ENCODE peak calls at places on chromosome 2, in six cellular contexts. One of them, this sample, is unnamed.

GRCh38 chr2:37230581-37230980 is 815 bp downstream of the CEBPZ start:
- DNase-seq in right lobe of liver: no peak
- DNase-seq in adrenal gland: no peak
- DNase-seq in Peyer's patch: no peak
- DNase-seq in A549: peak; percentile 15
- DNase-seq in ovary: no peak
- DNase-seq in this sample: no peak

GRCh38 chr2:72012886-72013574 is 134.6 kb downstream of the CYP26B1 start:
- DNase-seq in right lobe of liver: no peak
- DNase-seq in adrenal gland: no peak
- DNase-seq in Peyer's patch: no peak
- DNase-seq in A549: no peak
- DNase-seq in ovary: no peak
- DNase-seq in this sample: no peak

GRCh38 chr2:14633451-14634211 is 1.1 kb downstream of the LRATD1 start:
- DNase-seq in right lobe of liver: peak; percentile 54
- DNase-seq in adrenal gland: no peak
- DNase-seq in Peyer's patch: no peak
- DNase-seq in A549: no peak
- DNase-seq in ovary: peak; percentile 29
- DNase-seq in this sample: peak; percentile 25

GRCh38 chr2:211085056-211085680 is 528.8 kb downstream of the CPS1 start:
- DNase-seq in right lobe of liver: no peak
- DNase-seq in adrenal gland: peak; percentile 9
- DNase-seq in Peyer's patch: no peak
- DNase-seq in A549: peak; percentile 8
- DNase-seq in ovary: no peak
- DNase-seq in this sample: peak; percentile 12

GRCh38 chr2:119647440-119648169 is 31.4 kb upstream of the TMEM177 start:
- DNase-seq in right lobe of liver: no peak
- DNase-seq in adrenal gland: no peak
- DNase-seq in Peyer's patch: peak; percentile 49
- DNase-seq in A549: no peak
- DNase-seq in ovary: no peak
- DNase-seq in this sample: peak; percentile 38

GRCh38 chr2:212539145-212539880 is 711 bp upstream of the ERBB4 start:
- DNase-seq in right lobe of liver: peak; percentile 44
- DNase-seq in adrenal gland: peak; percentile 16
- DNase-seq in Peyer's patch: no peak
- DNase-seq in A549: no peak
- DNase-seq in ovary: peak; percentile 23
- DNase-seq in this sample: peak; percentile 52

GRCh38 chr2:28437142-28437835 is 44.6 kb downstream of the FOSL2 start:
- DNase-seq in right lobe of liver: no peak
- DNase-seq in adrenal gland: no peak
- DNase-seq in Peyer's patch: no peak
- DNase-seq in A549: no peak
- DNase-seq in ovary: no peak
- DNase-seq in this sample: no peak

GRCh38 chr2:84527137-84528129 is 11.1 kb downstream of the DNAH6 start:
- DNase-seq in right lobe of liver: no peak
- DNase-seq in adrenal gland: no peak
- DNase-seq in Peyer's patch: no peak
- DNase-seq in A549: no peak
- DNase-seq in ovary: no peak
- DNase-seq in this sample: no peak

GRCh38 chr2:127620867-127621266 is 25.1 kb upstream of the GPR17 start:
- DNase-seq in right lobe of liver: no peak
- DNase-seq in adrenal gland: no peak
- DNase-seq in Peyer's patch: peak; percentile 75
- DNase-seq in A549: no peak
- DNase-seq in ovary: no peak
- DNase-seq in this sample: no peak

GRCh38 chr2:237567276-237568029 is 1.1 kb downstream of the PRLH start:
- DNase-seq in right lobe of liver: no peak
- DNase-seq in adrenal gland: no peak
- DNase-seq in Peyer's patch: no peak
- DNase-seq in A549: no peak
- DNase-seq in ovary: peak; percentile 9
- DNase-seq in this sample: no peak

GRCh38 chr2:240553956-240554480 is 3.8 kb downstream of the ANKMY1 start:
- DNase-seq in right lobe of liver: no peak
- DNase-seq in adrenal gland: no peak
- DNase-seq in Peyer's patch: peak; percentile 6
- DNase-seq in A549: no peak
- DNase-seq in ovary: no peak
- DNase-seq in this sample: no peak

GRCh38 chr2:241151934-241152660 is 1.8 kb downstream of the PPP1R7 start:
- DNase-seq in right lobe of liver: no peak
- DNase-seq in adrenal gland: no peak
- DNase-seq in Peyer's patch: no peak
- DNase-seq in A549: no peak
- DNase-seq in ovary: no peak
- DNase-seq in this sample: no peak

GRCh38 chr2:43399515-43400245 is 173.3 kb upstream of the ZFP36L2 start:
- DNase-seq in right lobe of liver: no peak
- DNase-seq in adrenal gland: no peak
- DNase-seq in Peyer's patch: no peak
- DNase-seq in A549: no peak
- DNase-seq in ovary: no peak
- DNase-seq in this sample: no peak

GRCh38 chr2:43405829-43406228 is 179.4 kb upstream of the ZFP36L2 start:
- DNase-seq in right lobe of liver: no peak
- DNase-seq in adrenal gland: no peak
- DNase-seq in Peyer's patch: no peak
- DNase-seq in A549: no peak
- DNase-seq in ovary: no peak
- DNase-seq in this sample: no peak

GRCh38 chr2:43402002-43402401 is 175.6 kb upstream of the ZFP36L2 start:
- DNase-seq in right lobe of liver: no peak
- DNase-seq in adrenal gland: no peak
- DNase-seq in Peyer's patch: peak; percentile 27
- DNase-seq in A549: no peak
- DNase-seq in ovary: no peak
- DNase-seq in this sample: no peak

GRCh38 chr2:43400508-43400907 is 174.1 kb upstream of the ZFP36L2 start:
- DNase-seq in right lobe of liver: no peak
- DNase-seq in adrenal gland: no peak
- DNase-seq in Peyer's patch: no peak
- DNase-seq in A549: no peak
- DNase-seq in ovary: no peak
- DNase-seq in this sample: no peak

GRCh38 chr2:43402452-43402937 is 176.1 kb upstream of the ZFP36L2 start:
- DNase-seq in right lobe of liver: no peak
- DNase-seq in adrenal gland: no peak
- DNase-seq in Peyer's patch: no peak
- DNase-seq in A549: no peak
- DNase-seq in ovary: peak; percentile 40
- DNase-seq in this sample: no peak
- TF ChIP-seq POLR2A in right lobe of liver: no peak
- TF ChIP-seq POLR2A in adrenal gland: no peak
- TF ChIP-seq POLR2A in Peyer's patch: no peak
- TF ChIP-seq POLR2A in A549: no peak
- TF ChIP-seq POLR2A in ovary: no peak
- TF ChIP-seq POLR2A in this sample: no peak

GRCh38 chr2:68952887-68953521 is at the start of gene GKN2:
- DNase-seq in right lobe of liver: no peak
- DNase-seq in adrenal gland: no peak
- DNase-seq in Peyer's patch: no peak
- DNase-seq in A549: no peak
- DNase-seq in ovary: no peak
- DNase-seq in this sample: no peak
- H3K4me3 ChIP-seq in right lobe of liver: no peak within 1 kb of the TSS
- H3K4me3 ChIP-seq in adrenal gland: no peak within 1 kb of the TSS
- H3K4me3 ChIP-seq in Peyer's patch: no peak within 1 kb of the TSS
- H3K4me3 ChIP-seq in A549: no peak within 1 kb of the TSS
- H3K4me3 ChIP-seq in ovary: no peak within 1 kb of the TSS
- H3K4me3 ChIP-seq in this sample: no peak within 1 kb of the TSS

GRCh38 chr2:111703759-111704158 is 180.2 kb downstream of the ANAPC1 start:
- DNase-seq in right lobe of liver: no peak
- DNase-seq in adrenal gland: no peak
- DNase-seq in Peyer's patch: no peak
- DNase-seq in A549: no peak
- DNase-seq in ovary: no peak
- DNase-seq in this sample: no peak

GRCh38 chr2:111702809-111703196 is 181.2 kb downstream of the ANAPC1 start:
- DNase-seq in right lobe of liver: no peak
- DNase-seq in adrenal gland: no peak
- DNase-seq in Peyer's patch: no peak
- DNase-seq in A549: no peak
- DNase-seq in ovary: no peak
- DNase-seq in this sample: no peak

GRCh38 chr2:111701266-111701665 is 182.7 kb downstream of the ANAPC1 start:
- DNase-seq in right lobe of liver: no peak
- DNase-seq in adrenal gland: no peak
- DNase-seq in Peyer's patch: no peak
- DNase-seq in A549: no peak
- DNase-seq in ovary: no peak
- DNase-seq in this sample: no peak

GRCh38 chr2:111702119-111702808 is 181.7 kb downstream of the ANAPC1 start:
- DNase-seq in right lobe of liver: no peak
- DNase-seq in adrenal gland: peak; percentile 63
- DNase-seq in Peyer's patch: peak; percentile 23
- DNase-seq in A549: peak; percentile 75
- DNase-seq in ovary: no peak
- DNase-seq in this sample: peak; percentile 40

DNA sequence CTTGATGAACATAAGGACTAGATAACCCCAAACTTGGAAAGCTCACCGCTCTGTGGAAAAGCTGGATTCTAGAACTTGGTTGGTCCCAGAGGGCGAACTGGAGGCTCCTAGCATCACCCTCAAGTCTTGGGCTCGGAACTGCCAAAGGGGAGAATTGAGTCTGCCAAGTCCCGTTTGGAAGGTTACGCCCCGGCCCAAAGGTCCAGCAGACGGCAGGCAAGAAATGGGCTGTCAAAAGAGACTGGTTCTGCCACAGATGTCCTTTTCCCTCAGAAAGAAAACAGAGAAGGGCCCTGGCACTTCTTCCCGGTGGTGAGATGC is 182.2 kb downstream of the ANAPC1 start:
- DNase-seq in right lobe of liver: no peak
- DNase-seq in adrenal gland: no peak
- DNase-seq in Peyer's patch: no peak
- DNase-seq in A549: no peak
- DNase-seq in ovary: no peak
- DNase-seq in this sample: no peak
- H3K4me1 ChIP-seq in right lobe of liver: peaks cover 20% of the 10 kb centered on the region
- H3K4me1 ChIP-seq in adrenal gland: no peaks in the 10 kb centered on the region
- H3K4me1 ChIP-seq in Peyer's patch: peaks cover 9% of the 10 kb centered on the region
- H3K4me1 ChIP-seq in A549: peaks cover 65% of the 10 kb centered on the region
- H3K4me1 ChIP-seq in ovary: peaks cover 2% of the 10 kb centered on the region
- H3K4me1 ChIP-seq in this sample: peaks cover 17% of the 10 kb centered on the region

GRCh38 chr2:189783927-189784867 is at the start of the genes ORMDL1 and PMS1:
- DNase-seq in right lobe of liver: peak; percentile 98
- DNase-seq in adrenal gland: peak; percentile 95
- DNase-seq in Peyer's patch: peak; percentile 92
- DNase-seq in A549: peak; percentile 82
- DNase-seq in ovary: peak; percentile 97
- DNase-seq in this sample: peak; percentile 96
- TF ChIP-seq POLR2A in right lobe of liver: peak; percentile 97
- TF ChIP-seq POLR2A in adrenal gland: peak; percentile 96
- TF ChIP-seq POLR2A in Peyer's patch: peak; percentile 93
- TF ChIP-seq POLR2A in A549: peak; percentile 78
- TF ChIP-seq POLR2A in ovary: peak; percentile 89
- TF ChIP-seq POLR2A in this sample: peak; percentile 98